ENCODE peak calls at places on chromosomes 16 and 17, in nine cellular contexts. A is CD4-positive, alpha-beta memory T cell; C is HuH-7.5; P is HEK293T; K is left kidney; F is head of caudate nucleus; W is neural crest cell; R is pancreas; O is RWPE1. J is an unnamed sample.

GRCh38 chr17:48439875-48440505 is 10.0 kb upstream of the SKAP1 start:
- DNase-seq in A (peak), C (no peak), P (no peak), K (peak), F (no peak), W (no peak), R (no peak), O (no peak), J (no peak)

GRCh38 chr17:50686494-50687199 is 21.1 kb downstream of the ANKRD40 start:
- DNase-seq in A (no peak), C (peak), P (no peak), K (peak), F (no peak), W (no peak), R (peak), O (peak), J (no peak)

GRCh38 chr16:977096-977701 is 4.4 kb upstream of the SOX8 start:
- DNase-seq in A (no peak), C (no peak), P (no peak), K (peak), F (peak), W (no peak), R (peak), O (no peak), J (peak)

GRCh38 chr16:55475919-55476318 is 3.1 kb upstream of the MMP2 start:
- DNase-seq in A (no peak), C (no peak), P (no peak), K (peak), F (no peak), W (no peak), R (no peak), O (no peak), J (no peak)

GRCh38 chr17:77493901-77494663 is 353.3 kb downstream of the SEC14L1 start:
- DNase-seq in A (no peak), C (no peak), P (no peak), K (no peak), F (no peak), W (no peak), R (no peak), O (no peak), J (no peak)

GRCh38 chr17:76384987-76385891 is 830 bp downstream of the SPHK1 start:
- DNase-seq in A (peak), C (no peak), P (no peak), K (peak), F (no peak), W (peak), R (peak), O (peak), J (no peak)

GRCh38 chr16:79004281-79004680 is 596.3 kb downstream of the MAF start:
- DNase-seq in A (no peak), C (no peak), P (no peak), K (no peak), F (no peak), W (no peak), R (no peak), O (no peak), J (no peak)

GRCh38 chr17:68738044-68738443 is 136.9 kb upstream of the FAM20A start:
- DNase-seq in A (no peak), C (no peak), P (no peak), K (no peak), F (no peak), W (no peak), R (no peak), O (no peak), J (no peak)

GRCh38 chr16:72024862-72025382 is 16.4 kb downstream of the DHODH start:
- DNase-seq in A (no peak), C (no peak), P (no peak), K (no peak), F (no peak), W (no peak), R (no peak), O (no peak), J (no peak)

GRCh38 chr16:74064120-74064735 is 232.4 kb upstream of the PSMD7 start:
- DNase-seq in A (no peak), C (no peak), P (no peak), K (no peak), F (peak), W (no peak), R (no peak), O (no peak), J (no peak)

GRCh38 chr16:26129997-26130396 is 438.2 kb downstream of the HS3ST4 start:
- DNase-seq in A (no peak), C (no peak), P (no peak), K (no peak), F (no peak), W (no peak), R (no peak), O (no peak), J (no peak)

GRCh38 chr17:71986886-71987285 is 133.9 kb upstream of the SOX9 start:
- DNase-seq in A (no peak), C (no peak), P (no peak), K (no peak), F (no peak), W (no peak), R (no peak), O (peak), J (no peak)

GRCh38 chr16:86571197-86571915 is 4.7 kb downstream of the FOXC2 start:
- DNase-seq in A (no peak), C (no peak), P (no peak), K (peak), F (no peak), W (no peak), R (no peak), O (no peak), J (no peak)

GRCh38 chr16:77780378-77780837 is 8.0 kb upstream of the VAT1L start:
- DNase-seq in A (no peak), C (no peak), P (no peak), K (no peak), F (no peak), W (no peak), R (no peak), O (peak), J (no peak)

GRCh38 chr16:17475104-17475503 is 4.3 kb upstream of the XYLT1 start:
- DNase-seq in A (no peak), C (no peak), P (no peak), K (no peak), F (no peak), W (no peak), R (no peak), O (no peak), J (no peak)

GRCh38 chr16:5444181-5444580 is 346.6 kb upstream of the EEF2KMT start:
- DNase-seq in A (no peak), C (no peak), P (no peak), K (no peak), F (no peak), W (no peak), R (no peak), O (no peak), J (no peak)